ENCODE peak calls at places on chromosomes 4 and X, in four cellular contexts. J is OCI-LY7, O is esophagus muscularis mucosa, R is spleen. T is an unnamed sample. For H3K36me3, the result is how much of the 10 kb centered on the place peaks cover.

GRCh38 chrX:619812-620493 is 10.6 kb upstream of the SHOX start:
- DNase-seq in J (no peak), O (peak), R (no peak), T (no peak)

GRCh38 chr4:74293558-74293957 is 14.7 kb upstream of the EPGN start:
- DNase-seq in J (no peak), O (no peak), R (no peak), T (no peak)

GRCh38 chr4:52659722-52660261 is 691 bp upstream of the USP46 start:
- DNase-seq in J (peak), O (no peak), R (peak), T (peak)

GRCh38 chr4:168153596-168154440 is 61.5 kb downstream of the ANXA10 start:
- DNase-seq in J (peak), O (no peak), R (peak), T (peak)

GRCh38 chrX:20231598-20231997 is 35.1 kb downstream of the RPS6KA3 start:
- DNase-seq in J (no peak), O (no peak), R (no peak), T (no peak)

GRCh38 chr4:70838400-70838971 is 1.2 kb downstream of the GRSF1 start:
- DNase-seq in J (no peak), O (no peak), R (no peak), T (no peak)

GRCh38 chrX:312621-313331 is 5.8 kb downstream of the GTPBP6 start:
- DNase-seq in J (no peak), O (no peak), R (peak), T (peak)

GRCh38 chr4:20684852-20685763 is 15.2 kb upstream of the PACRGL start:
- DNase-seq in J (peak), O (no peak), R (no peak), T (peak)

GRCh38 chr4:138412847-138413246 is 170.7 kb upstream of the SLC7A11 start:
- DNase-seq in J (no peak), O (no peak), R (no peak), T (no peak)

GRCh38 chrX:12814434-12814833 is 23.2 kb downstream of the PRPS2 start:
- DNase-seq in J (peak), O (no peak), R (no peak), T (peak)

GRCh38 chr4:6499241-6499605 is 26.8 kb upstream of the PPP2R2C start:
- DNase-seq in J (no peak), O (peak), R (no peak), T (no peak)

GRCh38 chrX:110407910-110408545 is 49.4 kb downstream of the RTL9 start:
- DNase-seq in J (peak), O (no peak), R (no peak), T (peak)

GRCh38 chr4:123125477-123125876 is 203.1 kb upstream of the NUDT6 start:
- DNase-seq in J (no peak), O (no peak), R (no peak), T (no peak)

GRCh38 chrX:24506082-24506481 is 41.0 kb downstream of the PDK3 start:
- DNase-seq in J (no peak), O (no peak), R (no peak), T (no peak)

GRCh38 chr4:149095798-149096197 is 653.6 kb upstream of the NR3C2 start:
- DNase-seq in J (no peak), O (no peak), R (no peak), T (no peak)

GRCh38 chr4:57442834-57443291 is 332.7 kb upstream of the IGFBP7 start:
- DNase-seq in J (peak), O (no peak), R (no peak), T (no peak)

GRCh38 chrX:19334945-19335626 is 8.6 kb upstream of the PDHA1 start:
- DNase-seq in J (peak), O (no peak), R (no peak), T (peak)

GRCh38 chrX:109374276-109374960 is 107.5 kb downstream of the GUCY2F start:
- DNase-seq in J (no peak), O (no peak), R (no peak), T (no peak)

DNA sequence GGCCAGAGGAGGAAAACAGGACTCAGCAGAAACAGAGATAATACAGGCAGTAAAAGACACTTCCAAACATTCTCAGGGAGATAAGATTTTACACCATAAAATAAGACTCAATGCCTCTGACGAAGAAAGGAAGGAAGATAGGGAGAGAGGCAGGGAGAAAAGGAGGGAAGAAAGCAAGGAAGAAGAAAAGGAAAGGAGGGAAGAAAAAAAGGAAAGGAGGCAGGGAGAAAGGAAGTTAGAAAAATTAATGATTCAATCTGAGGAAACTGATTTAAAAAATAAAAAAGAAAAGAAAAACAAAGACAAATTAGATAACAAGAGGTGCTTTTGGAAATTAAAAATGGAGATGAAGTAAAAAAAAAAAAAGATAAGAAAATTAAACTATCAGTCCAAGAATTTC is 72.1 kb downstream of the PDS5A start:
- DNase-seq in J (no peak), O (no peak), R (no peak), T (no peak)
- H3K36me3 ChIP-seq in J (half or more), O (under half), R (half or more), T (under half)

GRCh38 chrX:147945286-147945685 is 33.6 kb downstream of the FMR1 start:
- DNase-seq in J (no peak), O (no peak), R (no peak), T (no peak)
- H3K36me3 ChIP-seq in J (half or more), O (under half), R (half or more), T (under half)

GRCh38 chr4:1927675-1928074 is 56.5 kb downstream of the NSD2 start:
- DNase-seq in J (no peak), O (no peak), R (no peak), T (no peak)
- H3K36me3 ChIP-seq in J (half or more), O (under half), R (half or more), T (under half)

DNA sequence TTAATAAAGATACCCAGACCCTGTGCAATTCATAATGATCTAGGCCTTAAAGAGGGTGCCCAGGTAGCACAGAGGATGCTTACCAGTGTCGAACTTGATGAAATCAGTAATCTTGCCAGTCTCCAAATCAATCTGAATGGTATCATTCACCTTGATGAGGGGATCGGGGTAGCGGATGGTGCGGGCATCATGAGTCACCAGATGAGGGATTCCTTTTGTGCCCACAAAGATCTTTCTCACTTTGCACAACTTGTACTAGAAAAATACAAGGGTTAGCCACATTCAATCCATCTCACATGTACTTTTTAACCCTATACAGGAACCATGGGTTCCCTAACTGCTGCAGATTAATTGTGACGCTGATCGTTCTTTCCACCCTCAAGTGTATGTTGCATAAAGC is 3.3 kb downstream of the RPS4X start:
- DNase-seq in J (no peak), O (no peak), R (no peak), T (peak)
- H3K36me3 ChIP-seq in J (half or more), O (half or more), R (half or more), T (under half)

T was measured in CD4-positive, alpha-beta memory T cell.